ENCODE peak calls at places on chromosomes 4 and X, in ten cellular contexts. Y, Z, S, D, U, O, N, B, C and P are unnamed samples.

GRCh38 chr4:73411731-73412414 is 7.8 kb downstream of the ALB start:
- DNase-seq in U (no peak), B (no peak), O (no peak), Z (no peak), C (no peak), Y (no peak), D (no peak), N (no peak), S (no peak), P (no peak)

GRCh38 chrX:110418220-110418856 is 59.7 kb downstream of the RTL9 start:
- DNase-seq in O (peak), S (peak), Z (no peak), B (no peak), U (no peak), D (no peak), Y (no peak), N (peak), C (peak), P (peak)

GRCh38 chr4:25209702-25210101 is 24.1 kb upstream of the PI4K2B start:
- DNase-seq in Y (no peak), B (no peak), U (no peak), D (no peak), C (no peak), Z (no peak), O (no peak), S (no peak), N (no peak), P (no peak)

GRCh38 chr4:108473163-108473720 is 147.1 kb upstream of the RPL34 start:
- DNase-seq in O (no peak), B (no peak), S (peak), D (no peak), Y (no peak), Z (no peak), N (peak), U (no peak), C (no peak), P (no peak)

GRCh38 chrX:100478714-100479113 is 68.6 kb upstream of the PCDH19 start:
- DNase-seq in B (no peak), D (no peak), S (no peak), Z (no peak), U (no peak), N (no peak), C (no peak), Y (no peak), O (no peak), P (no peak)

GRCh38 chr4:107423677-107424405 is 296.2 kb downstream of the PAPSS1 start:
- DNase-seq in O (no peak), S (no peak), Y (no peak), D (no peak), N (peak), B (no peak), C (no peak), Z (no peak), U (no peak), P (no peak)

GRCh38 chr4:48180234-48180633 is 46.2 kb upstream of the TXK start:
- DNase-seq in B (no peak), C (no peak), N (peak), S (no peak), U (no peak), Y (no peak), O (no peak), D (no peak), Z (no peak), P (no peak)

GRCh38 chrX:14354541-14354940 is 174.8 kb upstream of the GLRA2 start:
- DNase-seq in B (no peak), C (no peak), U (no peak), N (no peak), Y (no peak), S (peak), D (no peak), Z (no peak), O (no peak), P (no peak)

GRCh38 chr4:138669479-138670165 is 346.0 kb upstream of the NOCT start:
- DNase-seq in D (no peak), B (no peak), O (no peak), Z (no peak), S (peak), U (no peak), Y (no peak), C (no peak), N (peak), P (no peak)

GRCh38 chr4:100417565-100417964 is 100.3 kb downstream of the EMCN start:
- DNase-seq in O (no peak), Z (no peak), C (no peak), N (peak), Y (no peak), S (peak), B (no peak), D (no peak), U (no peak), P (no peak)

GRCh38 chr4:158777423-158777822 is 8.6 kb downstream of the FNIP2 start:
- DNase-seq in N (no peak), Z (no peak), O (no peak), C (no peak), S (no peak), U (no peak), B (no peak), D (no peak), Y (no peak), P (no peak)

GRCh38 chr4:169604903-169605331 is 7.5 kb downstream of the NEK1 start:
- DNase-seq in S (no peak), U (no peak), C (no peak), Z (no peak), Y (no peak), O (no peak), N (peak), B (no peak), D (no peak), P (no peak)

GRCh38 chr4:126778348-126778747 is 854.4 kb upstream of the INTU start:
- DNase-seq in C (no peak), B (no peak), S (peak), Z (no peak), U (no peak), D (no peak), N (peak), Y (no peak), O (no peak), P (no peak)

GRCh38 chrX:7706032-7706431 is 136.9 kb upstream of the VCX start:
- DNase-seq in D (no peak), Z (no peak), N (no peak), C (no peak), B (no peak), Y (no peak), O (peak), S (peak), U (no peak), P (peak)

GRCh38 chrX:19628006-19628575 is 112.8 kb upstream of the MAP3K15 start:
- DNase-seq in N (no peak), D (no peak), S (peak), B (no peak), U (no peak), Z (no peak), Y (no peak), C (no peak), O (no peak), P (no peak)

GRCh38 chrX:40471965-40472648 is 108.7 kb upstream of the ATP6AP2 start:
- DNase-seq in S (peak), N (peak), D (peak), Y (no peak), Z (peak), O (no peak), B (peak), C (peak), U (peak), P (peak)

GRCh38 chr4:56902703-56903102 is 5.0 kb upstream of the REST start:
- DNase-seq in Z (no peak), Y (no peak), B (no peak), O (no peak), C (no peak), U (no peak), S (no peak), D (no peak), N (no peak), P (no peak)

GRCh38 chr4:23728393-23728792 is 161.5 kb downstream of the PPARGC1A start:
- DNase-seq in O (no peak), Z (no peak), N (peak), U (no peak), Y (peak), D (no peak), S (peak), C (peak), B (no peak), P (no peak)

GRCh38 chr4:92299152-92299551 is 4.6 kb upstream of the GRID2 start:
- DNase-seq in N (peak), Y (no peak), U (no peak), O (no peak), B (no peak), Z (no peak), S (peak), D (no peak), C (no peak), P (no peak)

GRCh38 chrX:70592091-70592490 is 147.5 kb downstream of the DLG3 start:
- DNase-seq in Z (no peak), C (peak), N (peak), U (no peak), S (peak), D (no peak), Y (peak), O (no peak), B (no peak), P (no peak)

GRCh38 chr4:94032754-94033153 is 174.9 kb upstream of the SMARCAD1 start:
- DNase-seq in U (no peak), S (no peak), Y (no peak), C (no peak), B (no peak), N (peak), D (no peak), O (no peak), Z (no peak), P (no peak)

GRCh38 chrX:109886122-109886761 is 116.7 kb upstream of the TMEM164 start:
- DNase-seq in Z (peak), U (peak), C (peak), D (no peak), Y (peak), S (peak), B (no peak), O (no peak), N (peak), P (peak)

GRCh38 chr4:143699331-143700059 is 980 bp downstream of the FREM3 start:
- DNase-seq in U (no peak), S (no peak), N (no peak), C (no peak), D (no peak), Y (no peak), B (no peak), O (no peak), Z (no peak), P (no peak)